ENCODE peak calls at places on chromosome 14, in ten cellular contexts. M is GM19239, R is psoas muscle, V is NCI-H1092 treated with DMSO at 0.1 percent for 48 hours, N is ecto neural progenitor cell, T is neuronal stem cell, L is EL, G is T-helper 9 cell, S is GM23248, U is glutamatergic neuron. W is an unnamed sample.

GRCh38 chr14:33794791-33795300 is 156.0 kb downstream of the EGLN3 start:
- DNase-seq in M (no peak), R (no peak), V (no peak), N (no peak), T (no peak), L (peak), G (no peak), S (peak), U (no peak), W (no peak)

GRCh38 chr14:31893156-31893813 is 183.8 kb upstream of the ARHGAP5 start:
- DNase-seq in M (no peak), R (no peak), V (no peak), N (peak), T (peak), L (peak), G (no peak), S (no peak), U (no peak), W (no peak)

GRCh38 chr14:98957211-98958047 is 314.6 kb downstream of the BCL11B start:
- DNase-seq in M (no peak), R (peak), V (no peak), N (peak), T (no peak), L (no peak), G (no peak), S (peak), U (no peak), W (peak)

GRCh38 chr14:61891810-61892209 is 129.6 kb downstream of the SNAPC1 start:
- DNase-seq in M (no peak), R (no peak), V (no peak), N (no peak), T (no peak), L (peak), G (no peak), S (peak), U (no peak), W (no peak)

GRCh38 chr14:89117017-89117416 is 292.6 kb downstream of the TTC8 start:
- DNase-seq in M (no peak), R (no peak), V (no peak), N (no peak), T (no peak), L (no peak), G (no peak), S (no peak), U (peak), W (no peak)

GRCh38 chr14:95495538-95496025 is 20.9 kb downstream of the SYNE3 start:
- DNase-seq in M (peak), R (no peak), V (no peak), N (no peak), T (no peak), L (no peak), G (no peak), S (no peak), U (no peak), W (no peak)

GRCh38 chr14:71086571-71086970 is 179.3 kb downstream of the PCNX1 start:
- DNase-seq in M (no peak), R (no peak), V (no peak), N (peak), T (peak), L (no peak), G (no peak), S (no peak), U (no peak), W (no peak)

GRCh38 chr14:34951286-34951685 is 31.5 kb upstream of the SRP54 start:
- DNase-seq in M (no peak), R (no peak), V (no peak), N (no peak), T (no peak), L (peak), G (no peak), S (peak), U (no peak), W (peak)

GRCh38 chr14:91511014-91511466 is 930 bp upstream of the PPP4R3A start:
- DNase-seq in M (no peak), R (no peak), V (peak), N (no peak), T (peak), L (no peak), G (no peak), S (no peak), U (no peak), W (no peak)

GRCh38 chr14:24690492-24690891 is 56.5 kb upstream of the GZMB start:
- DNase-seq in M (no peak), R (no peak), V (no peak), N (no peak), T (no peak), L (no peak), G (no peak), S (no peak), U (no peak), W (no peak)

GRCh38 chr14:60488175-60488574 is 2.3 kb upstream of the C14orf39 start:
- DNase-seq in M (no peak), R (no peak), V (peak), N (no peak), T (no peak), L (no peak), G (no peak), S (no peak), U (no peak), W (no peak)

GRCh38 chr14:68784995-68785816 is 7.7 kb downstream of the ZFP36L1 start:
- DNase-seq in M (no peak), R (no peak), V (no peak), N (no peak), T (no peak), L (peak), G (no peak), S (peak), U (no peak), W (no peak)

GRCh38 chr14:62957562-62957961 is 87.7 kb downstream of the KCNH5 start:
- DNase-seq in M (no peak), R (no peak), V (no peak), N (no peak), T (no peak), L (peak), G (no peak), S (peak), U (no peak), W (peak)

GRCh38 chr14:32224731-32225377 is 21.8 kb upstream of the RNU6-8 start:
- DNase-seq in M (no peak), R (peak), V (no peak), N (peak), T (no peak), L (peak), G (no peak), S (peak), U (peak), W (no peak)

GRCh38 chr14:103007555-103007954 is 49.8 kb downstream of the CDC42BPB start:
- DNase-seq in M (no peak), R (no peak), V (no peak), N (no peak), T (no peak), L (no peak), G (no peak), S (no peak), U (no peak), W (no peak)

GRCh38 chr14:77988966-77989365 is 181.2 kb upstream of the NRXN3 start:
- DNase-seq in M (no peak), R (peak), V (no peak), N (no peak), T (no peak), L (peak), G (no peak), S (peak), U (peak), W (peak)

GRCh38 chr14:96198430-96199133 is 6.1 kb upstream of the BDKRB2 start:
- DNase-seq in M (no peak), R (no peak), V (no peak), N (no peak), T (no peak), L (no peak), G (no peak), S (no peak), U (no peak), W (no peak)

GRCh38 chr14:89418452-89418851 is 1.4 kb upstream of the FOXN3 start:
- DNase-seq in M (no peak), R (no peak), V (no peak), N (no peak), T (no peak), L (peak), G (no peak), S (peak), U (no peak), W (no peak)

GRCh38 chr14:105859717-105860614 is 333.6 kb downstream of the TMEM121 start:
- DNase-seq in M (no peak), R (no peak), V (no peak), N (peak), T (no peak), L (no peak), G (no peak), S (no peak), U (no peak), W (no peak)

GRCh38 chr14:75084513-75084912 is 15.1 kb downstream of the ZC2HC1C start:
- DNase-seq in M (no peak), R (no peak), V (no peak), N (no peak), T (no peak), L (no peak), G (no peak), S (no peak), U (no peak), W (no peak)

GRCh38 chr14:76261371-76261811 is 109.7 kb downstream of the GPATCH2L start:
- DNase-seq in M (no peak), R (no peak), V (no peak), N (peak), T (no peak), L (no peak), G (no peak), S (no peak), U (no peak), W (no peak)

GRCh38 chr14:87059060-87059827 is 933.7 kb downstream of the GALC start:
- DNase-seq in M (no peak), R (no peak), V (no peak), N (no peak), T (no peak), L (no peak), G (no peak), S (no peak), U (no peak), W (no peak)

GRCh38 chr14:104283197-104284106 is 145.1 kb downstream of the KIF26A start:
- DNase-seq in M (no peak), R (peak), V (peak), N (peak), T (no peak), L (no peak), G (no peak), S (no peak), U (peak), W (no peak)

GRCh38 chr14:105576525-105577088 is 50.2 kb downstream of the TMEM121 start:
- DNase-seq in M (no peak), R (no peak), V (no peak), N (no peak), T (no peak), L (no peak), G (no peak), S (no peak), U (no peak), W (no peak)

GRCh38 chr14:30620178-30620577 is 1.9 kb upstream of the SCFD1 start:
- DNase-seq in M (no peak), R (no peak), V (no peak), N (no peak), T (no peak), L (peak), G (no peak), S (peak), U (no peak), W (no peak)

GRCh38 chr14:37583358-37584210 is 11.5 kb downstream of the FOXA1 start:
- DNase-seq in M (no peak), R (no peak), V (peak), N (peak), T (no peak), L (no peak), G (no peak), S (no peak), U (peak), W (no peak)

GRCh38 chr14:64698899-64699298 is 5.3 kb upstream of the PLEKHG3 start:
- DNase-seq in M (no peak), R (no peak), V (no peak), N (no peak), T (no peak), L (no peak), G (no peak), S (no peak), U (no peak), W (no peak)

GRCh38 chr14:52527052-52527451 is 25.3 kb downstream of the TXNDC16 start:
- DNase-seq in M (no peak), R (no peak), V (no peak), N (no peak), T (no peak), L (no peak), G (no peak), S (no peak), U (no peak), W (no peak)